ENCODE peak calls at places on chromosome 15, in four cellular contexts. G is choroid plexus epithelial cell, K is testis, L is ovary. Y is an unnamed sample.

GRCh38 chr15:74200394-74200793 is 2.2 kb downstream of the STRA6 start:
- DNase-seq in G (peak), L (peak), K (no peak), Y (no peak)

GRCh38 chr15:60423540-60423939 is 25.8 kb upstream of the ANXA2 start:
- DNase-seq in G (peak), L (no peak), K (peak), Y (peak)

GRCh38 chr15:41417418-41417811 is 520 bp downstream of the RTF1 start:
- DNase-seq in G (peak), L (peak), K (peak), Y (peak)

GRCh38 chr15:79004336-79004735 is 59.5 kb upstream of the CTSH start:
- DNase-seq in L (no peak), G (peak), K (no peak), Y (no peak)

GRCh38 chr15:88654430-88655102 is 15.8 kb downstream of the ISG20 start:
- DNase-seq in K (peak), G (no peak), L (no peak), Y (no peak)

GRCh38 chr15:58472221-58472620 is 40.4 kb downstream of the LIPC start:
- DNase-seq in K (no peak), G (no peak), L (no peak), Y (no peak)

GRCh38 chr15:89783861-89784685 is 7.9 kb downstream of the MESP2 start:
- DNase-seq in G (no peak), K (no peak), L (no peak), Y (no peak)

GRCh38 chr15:66233487-66234415 is 19.8 kb downstream of the MEGF11 start:
- DNase-seq in L (no peak), G (peak), K (no peak), Y (no peak)

GRCh38 chr15:65730560-65731172 is 61.4 kb downstream of the DENND4A start:
- DNase-seq in L (no peak), K (no peak), G (peak), Y (no peak)

GRCh38 chr15:27623149-27623548 is 476.0 kb downstream of the OCA2 start:
- DNase-seq in K (no peak), L (no peak), G (no peak), Y (no peak)

GRCh38 chr15:57245130-57245529 is 131.2 kb upstream of the CGNL1 start:
- DNase-seq in L (no peak), K (no peak), G (peak), Y (no peak)

GRCh38 chr15:90660195-90660995 is 56.8 kb upstream of the BLM start:
- DNase-seq in K (peak), G (peak), L (no peak), Y (no peak)

GRCh38 chr15:96585634-96586386 is 255.3 kb downstream of the NR2F2 start:
- DNase-seq in L (no peak), K (no peak), G (peak), Y (no peak)

GRCh38 chr15:89664441-89664840 is 9.2 kb upstream of the KIF7 start:
- DNase-seq in L (no peak), K (no peak), G (no peak), Y (no peak)

GRCh38 chr15:51947124-51947523 is 24.5 kb downstream of the LEO1 start:
- DNase-seq in L (no peak), G (no peak), K (no peak), Y (no peak)

GRCh38 chr15:96160269-96160668 is 170.2 kb upstream of the NR2F2 start:
- DNase-seq in L (peak), K (peak), G (peak), Y (no peak)

GRCh38 chr15:42919794-42920280 is 741 bp downstream of the TTBK2 start:
- DNase-seq in L (no peak), K (peak), G (peak), Y (no peak)

GRCh38 chr15:89333959-89334509 is 590 bp downstream of the POLG start:
- DNase-seq in K (no peak), L (no peak), G (no peak), Y (no peak)

GRCh38 chr15:26382416-26383086 is 390.3 kb downstream of the GABRB3 start:
- DNase-seq in G (no peak), K (no peak), L (no peak), Y (no peak)

GRCh38 chr15:74851960-74852359 is 9.0 kb upstream of the ULK3 start:
- DNase-seq in L (no peak), K (no peak), G (no peak), Y (no peak)

GRCh38 chr15:62636823-62637320 is 405.7 kb upstream of the TPM1 start:
- DNase-seq in G (no peak), K (no peak), L (no peak), Y (no peak)

GRCh38 chr15:83278191-83278590 is 6.3 kb downstream of the BNC1 start:
- DNase-seq in G (peak), L (no peak), K (no peak), Y (no peak)

GRCh38 chr15:59691194-59691805 is 2.2 kb upstream of the BNIP2 start:
- DNase-seq in K (peak), G (peak), L (peak), Y (no peak)

GRCh38 chr15:74053941-74054529 is 28.3 kb downstream of the GOLGA6A start:
- DNase-seq in L (peak), G (peak), K (peak), Y (peak)

GRCh38 chr15:91100561-91101355 is 701 bp downstream of the SV2B start:
- DNase-seq in G (peak), L (no peak), K (no peak), Y (no peak)

GRCh38 chr15:27561816-27562215 is 537.3 kb downstream of the OCA2 start:
- DNase-seq in L (no peak), K (no peak), G (peak), Y (no peak)

GRCh38 chr15:70096215-70096974 is 1.3 kb downstream of the TLE3 start:
- DNase-seq in G (peak), K (peak), L (peak), Y (no peak)

GRCh38 chr15:99983171-99983891 is 250.1 kb upstream of the LYSMD4 start:
- DNase-seq in K (no peak), L (no peak), G (peak), Y (no peak)

GRCh38 chr15:75823860-75824613 is 19.2 kb upstream of the UBE2Q2 start:
- DNase-seq in L (no peak), K (no peak), G (no peak), Y (no peak)

GRCh38 chr15:62456011-62456920 is 291.2 kb upstream of the C2CD4B start:
- DNase-seq in K (no peak), L (no peak), G (no peak), Y (no peak)

GRCh38 chr15:29550834-29551465 is 271.3 kb downstream of the TJP1 start:
- DNase-seq in K (no peak), L (no peak), G (peak), Y (no peak)

GRCh38 chr15:62495670-62496328 is 330.7 kb upstream of the C2CD4B start:
- DNase-seq in L (no peak), K (no peak), G (peak), Y (no peak)

GRCh38 chr15:70029297-70029701 is 68.4 kb downstream of the TLE3 start:
- DNase-seq in L (peak), K (no peak), G (no peak), Y (no peak)

GRCh38 chr15:77541421-77542181 is 91.1 kb downstream of the LINGO1 start:
- DNase-seq in K (peak), G (peak), L (peak), Y (no peak)

GRCh38 chr15:92082217-92082843 is 228.8 kb downstream of the SLCO3A1 start:
- DNase-seq in G (peak), L (peak), K (peak), Y (peak)

GRCh38 chr15:58537033-58537432 is 105.2 kb downstream of the LIPC start:
- DNase-seq in K (no peak), G (no peak), L (no peak), Y (no peak)

GRCh38 chr15:60219841-60220240 is 177.9 kb downstream of the ANXA2 start:
- DNase-seq in L (no peak), G (no peak), K (no peak), Y (no peak)

GRCh38 chr15:77836901-77837648 is 204.4 kb upstream of the LINGO1 start:
- DNase-seq in L (no peak), G (no peak), K (no peak), Y (no peak)

GRCh38 chr15:51828621-51829359 is 663 bp upstream of the TMOD3 start:
- DNase-seq in G (no peak), L (no peak), K (no peak), Y (no peak)

GRCh38 chr15:33392453-33392852 is 81.7 kb downstream of the RYR3 start:
- DNase-seq in L (no peak), G (no peak), K (no peak), Y (no peak)
- TF ChIP-seq CTCF in L (no peak), G (no peak), K (no peak), Y (no peak)

GRCh38 chr15:98532063-98532462 is 116.3 kb upstream of the IGF1R start:
- DNase-seq in K (no peak), G (no peak), L (no peak), Y (no peak)

GRCh38 chr15:98541519-98541918 is 106.8 kb upstream of the IGF1R start:
- DNase-seq in K (no peak), L (no peak), G (no peak), Y (no peak)

GRCh38 chr15:98536976-98537375 is 111.4 kb upstream of the IGF1R start:
- DNase-seq in K (no peak), G (no peak), L (no peak), Y (no peak)

GRCh38 chr15:98537516-98538060 is 110.8 kb upstream of the IGF1R start:
- DNase-seq in G (no peak), L (no peak), K (no peak), Y (no peak)
- TF ChIP-seq CTCF in G (no peak), L (no peak), K (no peak), Y (no peak)

GRCh38 chr15:80325206-80325605 is 73.2 kb upstream of the CTXND1 start:
- DNase-seq in K (no peak), G (no peak), L (no peak), Y (no peak)

GRCh38 chr15:80317389-80318169 is 65.6 kb upstream of the CTXND1 start:
- DNase-seq in K (no peak), L (no peak), G (peak), Y (no peak)

GRCh38 chr15:80328496-80328895 is 75.7 kb upstream of the ARNT2 start:
- DNase-seq in K (no peak), G (no peak), L (no peak), Y (no peak)

DNA sequence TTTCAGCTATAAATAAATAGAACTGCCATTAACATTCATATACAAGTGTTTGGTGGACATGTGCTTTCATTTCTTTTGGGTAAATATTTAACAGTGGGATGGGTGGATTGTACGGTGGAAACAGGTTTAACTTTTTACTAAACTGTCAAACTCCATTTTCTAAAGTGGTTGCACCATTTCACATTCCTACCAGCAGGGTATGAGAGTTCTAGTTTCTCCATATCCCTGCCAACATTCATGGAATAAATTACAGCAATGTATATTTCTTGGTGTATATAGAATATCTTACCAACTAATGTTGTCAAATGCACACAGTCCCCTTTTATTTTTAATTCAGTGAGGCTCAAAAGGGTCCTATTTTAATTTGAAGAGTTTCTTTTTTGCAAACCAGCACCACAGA is 71.3 kb upstream of the CTXND1 start:
- DNase-seq in K (no peak), G (no peak), L (no peak), Y (no peak)
- TF ChIP-seq CTCF in K (peak), G (peak), L (no peak), Y (peak)

GRCh38 chr15:63712828-63713520 is 115.8 kb downstream of the FBXL22 start:
- DNase-seq in G (no peak), L (no peak), K (no peak), Y (no peak)

GRCh38 chr15:63703641-63704040 is 106.5 kb downstream of the FBXL22 start:
- DNase-seq in K (no peak), G (no peak), L (no peak), Y (no peak)

GRCh38 chr15:63708141-63708772 is 111.1 kb downstream of the FBXL22 start:
- DNase-seq in G (peak), L (no peak), K (no peak), Y (no peak)

DNA sequence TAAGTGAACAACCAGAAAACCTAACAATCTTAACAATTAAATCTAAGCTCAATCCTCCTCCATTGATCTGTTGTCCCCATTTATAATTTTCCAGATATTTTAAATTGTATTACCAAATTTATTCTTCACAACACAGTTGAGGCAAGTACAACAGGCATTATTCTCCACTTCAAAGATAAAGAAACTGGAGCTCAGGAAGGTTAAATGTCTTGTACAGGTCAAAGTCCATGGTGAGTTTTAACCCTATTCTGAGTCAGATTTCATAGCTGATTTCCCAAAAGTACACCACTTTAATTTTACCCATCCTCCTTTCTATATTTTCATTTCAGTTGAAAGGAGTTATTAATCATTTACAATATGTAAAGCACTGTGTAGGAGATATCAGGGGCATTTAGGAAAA is 112.2 kb downstream of the FBXL22 start:
- DNase-seq in L (no peak), K (no peak), G (no peak), Y (no peak)
- TF ChIP-seq CTCF in L (no peak), K (no peak), G (no peak), Y (no peak)

GRCh38 chr15:40344631-40345120 is 3.9 kb upstream of the CCDC9B start:
- DNase-seq in L (no peak), K (peak), G (peak), Y (no peak)

GRCh38 chr15:40340740-40341400 is at the start of gene CCDC9B:
- DNase-seq in L (peak), G (peak), K (peak), Y (no peak)

GRCh38 chr15:40344217-40344616 is 3.5 kb upstream of the CCDC9B start:
- DNase-seq in L (no peak), G (no peak), K (no peak), Y (no peak)

GRCh38 chr15:40343512-40343911 is 2.8 kb upstream of the CCDC9B start:
- DNase-seq in K (no peak), L (no peak), G (peak), Y (no peak)

GRCh38 chr15:40342421-40343313 is 1.9 kb upstream of the CCDC9B start:
- DNase-seq in L (no peak), G (no peak), K (no peak), Y (no peak)
- TF ChIP-seq CTCF in L (no peak), G (no peak), K (no peak), Y (no peak)

GRCh38 chr15:44199393-44199792 is 4.3 kb upstream of the FRMD5 start:
- DNase-seq in G (no peak), L (no peak), K (no peak), Y (no peak)

GRCh38 chr15:44193651-44194396 is 1.2 kb downstream of the FRMD5 start:
- DNase-seq in G (peak), K (peak), L (no peak), Y (no peak)

GRCh38 chr15:44194397-44195150 is 497 bp downstream of the FRMD5 start:
- DNase-seq in G (peak), K (peak), L (no peak), Y (no peak)

GRCh38 chr15:44195151-44195740 is at the start of gene FRMD5:
- DNase-seq in L (peak), K (peak), G (peak), Y (peak)
- TF ChIP-seq CTCF in L (no peak), K (peak), G (peak), Y (peak)

DNA sequence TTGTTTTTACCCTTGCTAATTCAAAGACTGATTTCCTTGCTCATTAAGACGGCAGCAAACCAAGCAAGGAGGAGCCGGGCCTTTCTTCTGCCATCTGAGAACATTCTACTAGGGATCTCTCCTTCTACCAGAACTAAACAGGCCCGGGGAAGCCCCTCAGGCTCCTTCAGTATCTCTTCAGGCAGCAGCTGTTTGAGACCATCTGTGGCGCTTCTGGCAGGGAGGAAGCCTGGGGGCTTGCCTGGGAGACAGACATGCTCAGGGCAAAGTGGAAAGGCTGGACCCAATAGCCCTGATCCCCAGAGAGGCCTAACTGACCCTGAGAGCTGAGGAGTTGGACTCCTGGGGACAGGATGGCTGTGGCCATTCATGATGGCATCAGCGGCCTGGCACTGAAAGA is 67.9 kb downstream of the FEM1B start:
- DNase-seq in L (no peak), G (no peak), K (no peak), Y (no peak)
- TF ChIP-seq CTCF in L (no peak), G (no peak), K (no peak), Y (no peak)